ENCODE peak calls at places on chromosomes 5 and 9, in five cellular contexts. One of them, this sample, is unnamed.

GRCh38 chr5:159639590-159639989 is 276.7 kb upstream of the ADRA1B start:
- DNase-seq in spleen: no peak
- DNase-seq in H1: no peak
- DNase-seq in upper lobe of left lung: no peak
- DNase-seq in stomach: no peak
- DNase-seq in this sample: no peak

GRCh38 chr5:8906303-8906967 is 639.4 kb downstream of the SEMA5A start:
- DNase-seq in spleen: no peak
- DNase-seq in H1: no peak
- DNase-seq in upper lobe of left lung: no peak
- DNase-seq in stomach: no peak
- DNase-seq in this sample: no peak

GRCh38 chr9:20117482-20117881 is 328.6 kb upstream of the SLC24A2 start:
- DNase-seq in spleen: no peak
- DNase-seq in H1: no peak
- DNase-seq in upper lobe of left lung: no peak
- DNase-seq in stomach: no peak
- DNase-seq in this sample: no peak

GRCh38 chr5:143006511-143006910 is 236.3 kb downstream of the ARHGAP26 start:
- DNase-seq in spleen: no peak
- DNase-seq in H1: no peak
- DNase-seq in upper lobe of left lung: no peak
- DNase-seq in stomach: no peak
- DNase-seq in this sample: no peak

GRCh38 chr5:54804521-54804920 is 180.9 kb downstream of the ESM1 start:
- DNase-seq in spleen: no peak
- DNase-seq in H1: no peak
- DNase-seq in upper lobe of left lung: no peak
- DNase-seq in stomach: no peak
- DNase-seq in this sample: no peak

GRCh38 chr5:156824800-156825199 is 25.3 kb upstream of the PPP1R2B start:
- DNase-seq in spleen: no peak
- DNase-seq in H1: no peak
- DNase-seq in upper lobe of left lung: no peak
- DNase-seq in stomach: no peak
- DNase-seq in this sample: no peak

GRCh38 chr5:126499742-126500396 is 76.7 kb downstream of the GRAMD2B start:
- DNase-seq in spleen: no peak
- DNase-seq in H1: peak; percentile 9
- DNase-seq in upper lobe of left lung: no peak
- DNase-seq in stomach: no peak
- DNase-seq in this sample: no peak

GRCh38 chr5:36870399-36871040 is 6.0 kb upstream of the NIPBL start:
- DNase-seq in spleen: no peak
- DNase-seq in H1: no peak
- DNase-seq in upper lobe of left lung: no peak
- DNase-seq in stomach: no peak
- DNase-seq in this sample: no peak

GRCh38 chr5:176870110-176870591 is 29.0 kb downstream of the HK3 start:
- DNase-seq in spleen: no peak
- DNase-seq in H1: peak; percentile 21
- DNase-seq in upper lobe of left lung: peak; percentile 41
- DNase-seq in stomach: peak; percentile 29
- DNase-seq in this sample: peak; percentile 12

GRCh38 chr9:96071245-96072124 is 196.0 kb downstream of the ERCC6L2 start:
- DNase-seq in spleen: no peak
- DNase-seq in H1: no peak
- DNase-seq in upper lobe of left lung: no peak
- DNase-seq in stomach: no peak
- DNase-seq in this sample: no peak

GRCh38 chr9:113462781-113463286 is 693 bp upstream of the RGS3 start:
- DNase-seq in spleen: no peak
- DNase-seq in H1: no peak
- DNase-seq in upper lobe of left lung: no peak
- DNase-seq in stomach: no peak
- DNase-seq in this sample: no peak

GRCh38 chr5:1294839-1295649 is at the start of gene TERT:
- DNase-seq in spleen: peak; percentile 85
- DNase-seq in H1: no peak
- DNase-seq in upper lobe of left lung: peak; percentile 90
- DNase-seq in stomach: peak; percentile 57
- DNase-seq in this sample: peak; percentile 73

GRCh38 chr5:89147026-89147425 is 264.0 kb upstream of the MEF2C start:
- DNase-seq in spleen: no peak
- DNase-seq in H1: no peak
- DNase-seq in upper lobe of left lung: no peak
- DNase-seq in stomach: no peak
- DNase-seq in this sample: no peak

GRCh38 chr9:1969160-1969559 is 46.0 kb upstream of the SMARCA2 start:
- DNase-seq in spleen: no peak
- DNase-seq in H1: no peak
- DNase-seq in upper lobe of left lung: no peak
- DNase-seq in stomach: no peak
- DNase-seq in this sample: no peak

GRCh38 chr9:1972672-1973071 is 42.5 kb upstream of the SMARCA2 start:
- DNase-seq in spleen: no peak
- DNase-seq in H1: no peak
- DNase-seq in upper lobe of left lung: no peak
- DNase-seq in stomach: no peak
- DNase-seq in this sample: no peak

GRCh38 chr9:1966725-1967366 is 48.3 kb upstream of the SMARCA2 start:
- DNase-seq in spleen: no peak
- DNase-seq in H1: no peak
- DNase-seq in upper lobe of left lung: no peak
- DNase-seq in stomach: no peak
- DNase-seq in this sample: no peak

DNA sequence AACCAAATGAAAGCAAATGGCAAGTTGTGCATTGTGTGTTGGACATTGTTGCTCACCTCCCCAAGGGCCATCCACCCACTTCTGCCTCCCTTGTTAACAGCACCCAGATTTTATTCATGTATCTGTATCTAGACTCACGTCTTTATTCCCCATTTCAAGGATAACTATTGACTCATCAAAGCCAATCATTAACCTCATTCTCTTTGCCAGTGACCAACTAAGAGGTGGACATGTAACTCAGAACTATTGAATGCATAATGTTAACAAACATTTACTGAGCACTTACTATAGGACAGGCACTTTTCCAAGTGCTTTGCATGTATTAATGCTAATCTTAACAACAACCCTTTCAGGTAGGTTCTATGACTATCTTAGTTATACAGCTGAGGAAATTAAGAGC is 45.2 kb upstream of the SMARCA2 start:
- DNase-seq in spleen: no peak
- DNase-seq in H1: no peak
- DNase-seq in upper lobe of left lung: no peak
- DNase-seq in stomach: no peak
- DNase-seq in this sample: no peak
- TF ChIP-seq POLR2AphosphoS5 in spleen: no peak
- TF ChIP-seq POLR2AphosphoS5 in H1: no peak
- TF ChIP-seq POLR2AphosphoS5 in upper lobe of left lung: no peak
- TF ChIP-seq POLR2AphosphoS5 in stomach: no peak
- TF ChIP-seq POLR2AphosphoS5 in this sample: no peak

DNA sequence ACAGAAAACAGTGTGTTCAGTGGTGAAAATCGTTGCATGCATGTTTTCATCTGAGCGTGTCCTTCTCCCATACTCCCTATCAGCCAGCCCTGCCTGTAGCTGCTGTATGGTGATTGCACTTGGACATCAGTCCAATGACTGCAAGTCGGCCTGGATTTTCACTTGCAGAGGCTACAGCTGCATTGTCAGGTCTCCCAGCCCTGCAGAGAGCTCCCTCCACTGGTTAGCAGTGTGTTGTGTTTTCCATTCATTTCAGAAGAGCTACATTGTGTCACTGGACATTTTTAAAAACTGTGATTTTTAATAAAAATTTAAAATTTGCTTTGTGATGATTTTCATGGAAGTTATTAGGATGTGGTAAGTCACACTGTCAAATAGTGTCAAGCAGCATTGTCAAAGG is 96.6 kb downstream of the SYK start:
- DNase-seq in spleen: no peak
- DNase-seq in H1: no peak
- DNase-seq in upper lobe of left lung: no peak
- DNase-seq in stomach: no peak
- DNase-seq in this sample: no peak
- TF ChIP-seq CTCF in spleen: no peak
- TF ChIP-seq CTCF in H1: peak; percentile 52
- TF ChIP-seq CTCF in upper lobe of left lung: no peak
- TF ChIP-seq CTCF in stomach: no peak
- TF ChIP-seq CTCF in this sample: no peak

DNA sequence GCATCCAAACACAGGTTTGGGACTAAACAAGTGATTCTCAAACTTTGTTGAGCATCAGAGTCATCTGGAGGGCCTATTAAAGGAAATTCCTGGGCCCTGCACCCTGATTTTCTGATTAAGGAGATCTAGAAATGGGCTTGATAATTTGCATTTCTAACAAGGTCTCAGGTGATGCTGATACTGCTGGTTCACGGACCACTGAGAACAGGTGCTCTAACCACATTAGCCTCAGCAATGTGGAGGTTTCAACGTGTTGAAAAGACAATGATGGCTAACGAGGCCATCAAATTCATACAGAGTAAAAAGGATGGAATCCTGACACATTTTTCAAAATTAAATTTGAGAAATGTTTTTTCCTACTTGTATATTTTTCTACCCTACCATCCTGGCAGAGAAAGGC is 172.1 kb downstream of the TSSK1B start:
- DNase-seq in spleen: no peak
- DNase-seq in H1: no peak
- DNase-seq in upper lobe of left lung: no peak
- DNase-seq in stomach: no peak
- DNase-seq in this sample: no peak
- H3K4me1 ChIP-seq in spleen: no peaks in the 10 kb centered on the region
- H3K4me1 ChIP-seq in H1: peaks cover 4% of the 10 kb centered on the region
- H3K4me1 ChIP-seq in upper lobe of left lung: no peaks in the 10 kb centered on the region
- H3K4me1 ChIP-seq in stomach: peaks cover 13% of the 10 kb centered on the region
- H3K4me1 ChIP-seq in this sample: no peaks in the 10 kb centered on the region

DNA sequence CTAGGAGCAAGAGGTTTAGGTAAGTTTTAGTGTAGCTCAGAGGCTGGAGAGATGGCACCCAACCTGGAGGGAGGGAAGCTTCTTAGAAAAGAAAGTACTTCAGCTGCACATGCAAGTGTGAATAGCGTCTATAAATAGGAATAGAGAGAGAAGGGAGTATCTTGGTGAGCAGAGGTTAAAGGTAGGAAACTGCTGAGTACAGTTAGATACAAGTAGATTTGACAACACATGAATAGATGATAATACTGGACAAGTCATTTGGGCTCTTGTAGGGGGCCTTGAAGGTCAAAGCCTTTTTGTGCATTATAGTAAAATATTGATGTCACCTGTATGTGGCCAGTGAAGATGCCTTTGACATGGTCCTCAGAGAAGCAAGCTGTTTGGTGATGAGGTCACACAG is 34.2 kb downstream of the ANP32B start:
- DNase-seq in spleen: no peak
- DNase-seq in H1: no peak
- DNase-seq in upper lobe of left lung: no peak
- DNase-seq in stomach: no peak
- DNase-seq in this sample: no peak
- TF ChIP-seq POLR2AphosphoS5 in spleen: no peak
- TF ChIP-seq POLR2AphosphoS5 in H1: no peak
- TF ChIP-seq POLR2AphosphoS5 in upper lobe of left lung: no peak
- TF ChIP-seq POLR2AphosphoS5 in stomach: no peak
- TF ChIP-seq POLR2AphosphoS5 in this sample: no peak

GRCh38 chr5:133321286-133321832 is 269.5 kb downstream of the HSPA4 start:
- DNase-seq in spleen: peak; percentile 56
- DNase-seq in H1: no peak
- DNase-seq in upper lobe of left lung: no peak
- DNase-seq in stomach: no peak
- DNase-seq in this sample: no peak

GRCh38 chr5:133321833-133322420 is 270.1 kb downstream of the HSPA4 start:
- DNase-seq in spleen: peak; percentile 22
- DNase-seq in H1: no peak
- DNase-seq in upper lobe of left lung: no peak
- DNase-seq in stomach: no peak
- DNase-seq in this sample: no peak

GRCh38 chr5:133317558-133317957 is 265.7 kb downstream of the HSPA4 start:
- DNase-seq in spleen: no peak
- DNase-seq in H1: no peak
- DNase-seq in upper lobe of left lung: no peak
- DNase-seq in stomach: no peak
- DNase-seq in this sample: no peak

GRCh38 chr5:133319244-133319643 is 267.4 kb downstream of the HSPA4 start:
- DNase-seq in spleen: no peak
- DNase-seq in H1: no peak
- DNase-seq in upper lobe of left lung: no peak
- DNase-seq in stomach: no peak
- DNase-seq in this sample: no peak

DNA sequence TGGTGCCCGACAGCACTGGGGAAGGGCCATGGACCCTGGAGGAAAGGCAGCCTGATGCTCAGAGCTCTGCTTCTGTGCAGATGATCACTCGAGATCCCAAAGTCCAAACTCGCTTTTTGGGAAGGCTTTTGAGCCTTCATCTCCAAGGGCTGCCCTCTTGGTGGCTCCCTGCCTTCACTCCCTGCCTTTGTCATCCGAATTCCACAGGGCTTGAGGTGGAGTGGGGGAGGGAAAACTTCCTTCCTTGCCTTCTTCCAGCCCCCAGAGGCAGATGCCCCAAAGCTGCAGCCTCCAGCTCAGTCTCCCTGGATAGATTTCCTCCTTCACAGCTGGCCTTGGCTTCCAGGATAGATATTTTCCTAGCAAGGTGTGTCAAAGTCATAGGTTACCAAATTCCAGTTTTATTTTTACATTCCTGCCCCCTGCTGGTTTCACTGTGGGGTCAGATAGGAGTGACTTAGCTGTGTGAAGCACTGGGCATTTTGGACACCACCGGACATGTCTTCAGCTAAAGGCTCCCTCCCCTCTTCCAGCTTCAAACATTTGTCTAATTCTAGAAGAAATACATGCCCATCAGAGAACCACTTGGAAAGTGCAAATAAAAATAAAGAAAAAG is 268.2 kb downstream of the HSPA4 start:
- DNase-seq in spleen: no peak
- DNase-seq in H1: no peak
- DNase-seq in upper lobe of left lung: no peak
- DNase-seq in stomach: no peak
- DNase-seq in this sample: no peak
- TF ChIP-seq CTCF in spleen: no peak
- TF ChIP-seq CTCF in H1: no peak
- TF ChIP-seq CTCF in upper lobe of left lung: no peak
- TF ChIP-seq CTCF in stomach: no peak
- TF ChIP-seq CTCF in this sample: no peak

DNA sequence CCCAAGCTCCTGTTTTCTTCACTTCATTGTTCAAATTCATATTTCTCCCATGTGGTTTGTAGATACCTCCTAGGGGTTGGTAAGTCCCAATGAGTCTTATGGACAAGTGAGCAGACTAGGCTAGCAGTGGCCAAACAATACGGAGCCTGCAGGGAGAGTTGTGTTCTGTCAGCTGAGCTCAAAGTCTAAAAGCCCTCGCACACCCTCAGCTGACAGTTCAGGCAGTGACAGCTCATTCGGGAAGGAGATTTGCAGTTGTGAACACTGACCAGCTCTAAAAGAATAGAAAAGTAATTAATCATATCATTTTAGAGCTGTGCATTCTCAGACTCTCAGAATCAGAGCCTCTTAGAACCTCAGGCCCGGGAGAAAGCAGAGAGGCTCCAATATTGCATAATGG is 95.1 kb downstream of the SH3TC2 start:
- DNase-seq in spleen: no peak
- DNase-seq in H1: no peak
- DNase-seq in upper lobe of left lung: no peak
- DNase-seq in stomach: no peak
- DNase-seq in this sample: peak; percentile 32
- H3K4me1 ChIP-seq in spleen: no peaks in the 10 kb centered on the region
- H3K4me1 ChIP-seq in H1: no peaks in the 10 kb centered on the region
- H3K4me1 ChIP-seq in upper lobe of left lung: peaks cover 17% of the 10 kb centered on the region
- H3K4me1 ChIP-seq in stomach: peaks cover 39% of the 10 kb centered on the region
- H3K4me1 ChIP-seq in this sample: peaks cover 9% of the 10 kb centered on the region